ENCODE peak calls at places on chromosomes 12 and 14, in ten cellular contexts. N is lung; E is cortex of kidney; O is iris pigment epithelial cell; Q is hippocampal formation; F is stromal cell of bone marrow; X is left ventricle myocardium inferior; H is CD8-positive, alpha-beta T cell; U is GM12878; L is body of pancreas. S is an unnamed sample.

GRCh38 chr12:2083008-2083407 is 30.2 kb downstream of the CACNA1C start:
- DNase-seq in N (no peak), E (no peak), O (no peak), Q (no peak), F (no peak), X (no peak), H (no peak), U (no peak), L (no peak), S (no peak)

GRCh38 chr12:53046655-53047220 is 3.1 kb upstream of the TNS2 start:
- DNase-seq in N (peak), E (peak), O (peak), Q (peak), F (peak), X (peak), H (peak), U (no peak), L (peak), S (peak)

GRCh38 chr12:109291531-109292341 is 17.3 kb downstream of the FOXN4 start:
- DNase-seq in N (peak), E (no peak), O (peak), Q (peak), F (peak), X (peak), H (no peak), U (no peak), L (peak), S (no peak)

GRCh38 chr14:104321151-104322130 is 183.1 kb downstream of the KIF26A start:
- DNase-seq in N (no peak), E (no peak), O (no peak), Q (no peak), F (no peak), X (no peak), H (no peak), U (no peak), L (no peak), S (no peak)

GRCh38 chr12:17588968-17589367 is 501.0 kb downstream of the RERGL start:
- DNase-seq in N (no peak), E (no peak), O (no peak), Q (no peak), F (no peak), X (no peak), H (no peak), U (no peak), L (no peak), S (peak)

GRCh38 chr14:45057881-45058364 is 26.0 kb upstream of the PRPF39 start:
- DNase-seq in N (no peak), E (no peak), O (no peak), Q (no peak), F (no peak), X (no peak), H (no peak), U (no peak), L (no peak), S (no peak)

GRCh38 chr12:83389237-83389996 is 702.7 kb downstream of the TMTC2 start:
- DNase-seq in N (no peak), E (no peak), O (no peak), Q (peak), F (no peak), X (no peak), H (no peak), U (no peak), L (peak), S (peak)

GRCh38 chr12:45336762-45337596 is 121.1 kb downstream of the ANO6 start:
- DNase-seq in N (no peak), E (no peak), O (peak), Q (no peak), F (peak), X (no peak), H (no peak), U (no peak), L (no peak), S (no peak)

GRCh38 chr12:116244001-116244400 is 33.5 kb downstream of the MED13L start:
- DNase-seq in N (no peak), E (no peak), O (peak), Q (no peak), F (no peak), X (no peak), H (no peak), U (no peak), L (no peak), S (no peak)

S was measured in testis.